ENCODE peak calls at places on chromosomes 13 and 19, in eight cellular contexts. J is fibroblast of the conjunctiva; K is heart left ventricle; W is stimulated activated CD4-positive, alpha-beta T cell treated with anti-CD3 and anti-CD28 coated beads, Interleukin-1b, Interleukin-23, amount 100 ng/mL, for 1 hour; T is KG1; N is RWPE1; C is occipital lobe; G is activated CD4-positive, alpha-beta T cell treated with anti-CD3 and anti-CD28 coated beads for 48 hours. A is an unnamed sample.

GRCh38 chr13:91154954-91155353 is 192.5 kb upstream of the MIR17HG start:
- DNase-seq in J (no peak), K (no peak), W (no peak), T (no peak), N (no peak), C (no peak), G (no peak), A (no peak)

GRCh38 chr13:30869491-30869890 is 36.6 kb upstream of the MEDAG start:
- DNase-seq in J (no peak), K (no peak), W (no peak), T (no peak), N (no peak), C (no peak), G (no peak), A (no peak)

GRCh38 chr19:48629599-48630288 is 7.4 kb downstream of the DBP start:
- DNase-seq in J (no peak), K (peak), W (no peak), T (no peak), N (no peak), C (no peak), G (peak), A (no peak)

GRCh38 chr19:49554701-49555181 is 25.6 kb downstream of the NOSIP start:
- DNase-seq in J (no peak), K (peak), W (no peak), T (no peak), N (no peak), C (no peak), G (peak), A (no peak)

GRCh38 chr19:52258426-52258825 is 11.0 kb upstream of the ZNF766 start:
- DNase-seq in J (no peak), K (no peak), W (no peak), T (no peak), N (no peak), C (no peak), G (no peak), A (no peak)

GRCh38 chr13:101755228-101755887 is 302.9 kb downstream of the ITGBL1 start:
- DNase-seq in J (no peak), K (no peak), W (no peak), T (no peak), N (no peak), C (no peak), G (no peak), A (no peak)

GRCh38 chr19:5690955-5691204 is 785 bp downstream of the RPL36 start:
- DNase-seq in J (no peak), K (no peak), W (no peak), T (no peak), N (no peak), C (no peak), G (no peak), A (no peak)

GRCh38 chr19:51799998-51800848 is 5.3 kb downstream of the FPR3 start:
- DNase-seq in J (no peak), K (peak), W (no peak), T (no peak), N (no peak), C (no peak), G (no peak), A (no peak)

GRCh38 chr19:1251503-1252220 is 3.3 kb downstream of the MIDN start:
- DNase-seq in J (no peak), K (no peak), W (no peak), T (peak), N (no peak), C (no peak), G (peak), A (no peak)

GRCh38 chr13:23271331-23271730 is 90.6 kb downstream of the SGCG start:
- DNase-seq in J (no peak), K (no peak), W (no peak), T (no peak), N (no peak), C (no peak), G (no peak), A (no peak)

GRCh38 chr19:16338470-16339360 is 14.1 kb downstream of the KLF2 start:
- DNase-seq in J (peak), K (no peak), W (no peak), T (no peak), N (peak), C (no peak), G (peak), A (no peak)

GRCh38 chr13:24341439-24341838 is 32.1 kb downstream of the C1QTNF9 start:
- DNase-seq in J (no peak), K (no peak), W (no peak), T (no peak), N (no peak), C (no peak), G (no peak), A (no peak)

GRCh38 chr13:40401911-40402776 is 264.3 kb downstream of the FOXO1 start:
- DNase-seq in J (peak), K (peak), W (no peak), T (peak), N (peak), C (peak), G (peak), A (peak)

GRCh38 chr13:97068146-97068545 is 73.9 kb upstream of the OXGR1 start:
- DNase-seq in J (no peak), K (no peak), W (no peak), T (no peak), N (no peak), C (no peak), G (no peak), A (no peak)

GRCh38 chr19:38729653-38730469 is 14.4 kb downstream of the CAPN12 start:
- DNase-seq in J (no peak), K (peak), W (peak), T (no peak), N (no peak), C (no peak), G (peak), A (no peak)

GRCh38 chr19:3403489-3404323 is 37.3 kb downstream of the NFIC start:
- DNase-seq in J (peak), K (peak), W (no peak), T (no peak), N (no peak), C (peak), G (no peak), A (peak)

GRCh38 chr13:20499986-20500385 is 25.7 kb downstream of the CRYL1 start:
- DNase-seq in J (no peak), K (no peak), W (no peak), T (no peak), N (no peak), C (no peak), G (no peak), A (no peak)

GRCh38 chr19:13995017-13995728 is 10.9 kb downstream of the RFX1 start:
- DNase-seq in J (no peak), K (no peak), W (no peak), T (no peak), N (no peak), C (peak), G (no peak), A (peak)

GRCh38 chr19:4724252-4724514 is 541 bp upstream of the DPP9 start:
- DNase-seq in J (no peak), K (no peak), W (no peak), T (no peak), N (no peak), C (no peak), G (no peak), A (no peak)

GRCh38 chr19:33557720-33558119 is 36.1 kb upstream of the PEPD start:
- DNase-seq in J (no peak), K (no peak), W (no peak), T (no peak), N (no peak), C (no peak), G (no peak), A (no peak)

GRCh38 chr19:16266586-16266942 is 58.1 kb upstream of the KLF2 start:
- DNase-seq in J (no peak), K (no peak), W (no peak), T (no peak), N (no peak), C (no peak), G (peak), A (no peak)

GRCh38 chr19:41137056-41137455 is 22.8 kb downstream of the CYP2F1 start:
- DNase-seq in J (no peak), K (no peak), W (no peak), T (no peak), N (no peak), C (no peak), G (no peak), A (no peak)

GRCh38 chr19:40607898-40608621 is 6.9 kb downstream of the LTBP4 start:
- DNase-seq in J (no peak), K (no peak), W (no peak), T (no peak), N (no peak), C (no peak), G (no peak), A (no peak)

GRCh38 chr13:80047406-80047805 is 293.5 kb downstream of the SPRY2 start:
- DNase-seq in J (no peak), K (no peak), W (no peak), T (no peak), N (no peak), C (no peak), G (no peak), A (no peak)

GRCh38 chr19:35841961-35842595 is 10.2 kb downstream of the NPHS1 start:
- DNase-seq in J (no peak), K (no peak), W (no peak), T (no peak), N (no peak), C (no peak), G (no peak), A (no peak)

GRCh38 chr19:3653865-3654513 is 27.4 kb upstream of the CACTIN start:
- DNase-seq in J (no peak), K (no peak), W (no peak), T (no peak), N (no peak), C (no peak), G (peak), A (no peak)

GRCh38 chr13:95193509-95194230 is 107.6 kb downstream of the ABCC4 start:
- DNase-seq in J (no peak), K (no peak), W (no peak), T (no peak), N (no peak), C (no peak), G (no peak), A (peak)